ENCODE peak calls at places on chromosomes 11 and 22, in seven cellular contexts. One of them, this sample, is unnamed.

GRCh38 chr11:130650456-130651068 is 202.1 kb downstream of the ADAMTS15 start:
- DNase-seq in ACHN: no peak
- DNase-seq in lower lobe of right lung: no peak
- DNase-seq in DMS79: no peak
- DNase-seq in myocyte: no peak
- DNase-seq in GM10248: no peak
- DNase-seq in choroid plexus epithelial cell: no peak
- DNase-seq in this sample: no peak

GRCh38 chr11:116422976-116423375 is 349.8 kb downstream of the BUD13 start:
- DNase-seq in ACHN: no peak
- DNase-seq in lower lobe of right lung: no peak
- DNase-seq in DMS79: no peak
- DNase-seq in myocyte: no peak
- DNase-seq in GM10248: no peak
- DNase-seq in choroid plexus epithelial cell: no peak
- DNase-seq in this sample: no peak

GRCh38 chr22:48265000-48265625 is 1502.7 kb downstream of the TBC1D22A start:
- DNase-seq in ACHN: no peak
- DNase-seq in lower lobe of right lung: no peak
- DNase-seq in DMS79: no peak
- DNase-seq in myocyte: no peak
- DNase-seq in GM10248: no peak
- DNase-seq in choroid plexus epithelial cell: no peak
- DNase-seq in this sample: no peak

GRCh38 chr22:21943571-21944448 is 8.8 kb downstream of the PPM1F start:
- DNase-seq in ACHN: peak
- DNase-seq in lower lobe of right lung: no peak
- DNase-seq in DMS79: no peak
- DNase-seq in myocyte: peak
- DNase-seq in GM10248: no peak
- DNase-seq in choroid plexus epithelial cell: no peak
- DNase-seq in this sample: no peak

GRCh38 chr11:69067200-69067599 is 18.5 kb downstream of the TPCN2 start:
- DNase-seq in ACHN: no peak
- DNase-seq in lower lobe of right lung: no peak
- DNase-seq in DMS79: no peak
- DNase-seq in myocyte: no peak
- DNase-seq in GM10248: no peak
- DNase-seq in choroid plexus epithelial cell: no peak
- DNase-seq in this sample: no peak

GRCh38 chr11:117232911-117233409 is 489 bp downstream of the RNF214 start:
- DNase-seq in ACHN: no peak
- DNase-seq in lower lobe of right lung: peak
- DNase-seq in DMS79: no peak
- DNase-seq in myocyte: no peak
- DNase-seq in GM10248: peak
- DNase-seq in choroid plexus epithelial cell: no peak
- DNase-seq in this sample: peak

GRCh38 chr11:79236541-79236971 is 204.3 kb downstream of the TENM4 start:
- DNase-seq in ACHN: no peak
- DNase-seq in lower lobe of right lung: no peak
- DNase-seq in DMS79: no peak
- DNase-seq in myocyte: peak
- DNase-seq in GM10248: no peak
- DNase-seq in choroid plexus epithelial cell: peak
- DNase-seq in this sample: no peak

GRCh38 chr11:85759915-85760314 is 51.0 kb downstream of the SYTL2 start:
- DNase-seq in ACHN: peak
- DNase-seq in lower lobe of right lung: no peak
- DNase-seq in DMS79: no peak
- DNase-seq in myocyte: peak
- DNase-seq in GM10248: no peak
- DNase-seq in choroid plexus epithelial cell: peak
- DNase-seq in this sample: no peak

GRCh38 chr22:42357634-42358296 is 74.4 kb downstream of the NFAM1 start:
- DNase-seq in ACHN: no peak
- DNase-seq in lower lobe of right lung: peak
- DNase-seq in DMS79: no peak
- DNase-seq in myocyte: no peak
- DNase-seq in GM10248: no peak
- DNase-seq in choroid plexus epithelial cell: no peak
- DNase-seq in this sample: no peak

GRCh38 chr11:86869966-86870570 is 69.7 kb downstream of the PRSS23 start:
- DNase-seq in ACHN: peak
- DNase-seq in lower lobe of right lung: no peak
- DNase-seq in DMS79: no peak
- DNase-seq in myocyte: peak
- DNase-seq in GM10248: peak
- DNase-seq in choroid plexus epithelial cell: peak
- DNase-seq in this sample: peak

GRCh38 chr22:20026204-20026908 is 5.4 kb downstream of the TANGO2 start:
- DNase-seq in ACHN: no peak
- DNase-seq in lower lobe of right lung: no peak
- DNase-seq in DMS79: no peak
- DNase-seq in myocyte: peak
- DNase-seq in GM10248: no peak
- DNase-seq in choroid plexus epithelial cell: no peak
- DNase-seq in this sample: no peak